ENCODE peak calls at places on chromosome 3, in six cellular contexts. One of them, this sample, is unnamed.

GRCh38 chr3:14147063-14147435 is 22.2 kb downstream of the TMEM43 start:
- DNase-seq in Caco-2: no peak
- DNase-seq in GM13976: no peak
- DNase-seq in MCF 10A: no peak
- DNase-seq in suprapubic skin: no peak
- DNase-seq in BJ: no peak
- DNase-seq in this sample: peak

GRCh38 chr3:13461169-13462124 is 18.7 kb upstream of the HDAC11 start:
- DNase-seq in Caco-2: peak
- DNase-seq in GM13976: peak
- DNase-seq in MCF 10A: peak
- DNase-seq in suprapubic skin: no peak
- DNase-seq in BJ: no peak
- DNase-seq in this sample: no peak

GRCh38 chr3:32026583-32026982 is 45.0 kb downstream of the ZNF860 start:
- DNase-seq in Caco-2: no peak
- DNase-seq in GM13976: no peak
- DNase-seq in MCF 10A: no peak
- DNase-seq in suprapubic skin: no peak
- DNase-seq in BJ: no peak
- DNase-seq in this sample: no peak

GRCh38 chr3:65855370-65856100 is 183.2 kb downstream of the MAGI1 start:
- DNase-seq in Caco-2: peak
- DNase-seq in GM13976: no peak
- DNase-seq in MCF 10A: peak
- DNase-seq in suprapubic skin: no peak
- DNase-seq in BJ: no peak
- DNase-seq in this sample: no peak

GRCh38 chr3:115646027-115646690 is 22.8 kb downstream of the GAP43 start:
- DNase-seq in Caco-2: no peak
- DNase-seq in GM13976: no peak
- DNase-seq in MCF 10A: no peak
- DNase-seq in suprapubic skin: no peak
- DNase-seq in BJ: no peak
- DNase-seq in this sample: no peak

GRCh38 chr3:141326626-141327025 is 41.7 kb upstream of the ZBTB38 start:
- DNase-seq in Caco-2: no peak
- DNase-seq in GM13976: no peak
- DNase-seq in MCF 10A: no peak
- DNase-seq in suprapubic skin: no peak
- DNase-seq in BJ: no peak
- DNase-seq in this sample: no peak

GRCh38 chr3:57227930-57228733 is 603 bp downstream of the APPL1 start:
- DNase-seq in Caco-2: peak
- DNase-seq in GM13976: peak
- DNase-seq in MCF 10A: peak
- DNase-seq in suprapubic skin: peak
- DNase-seq in BJ: no peak
- DNase-seq in this sample: no peak

GRCh38 chr3:194577985-194578905 is 55.0 kb downstream of the TMEM44 start:
- DNase-seq in Caco-2: no peak
- DNase-seq in GM13976: no peak
- DNase-seq in MCF 10A: peak
- DNase-seq in suprapubic skin: no peak
- DNase-seq in BJ: peak
- DNase-seq in this sample: no peak

GRCh38 chr3:38257583-38257982 is 8.0 kb upstream of the SLC22A13 start:
- DNase-seq in Caco-2: no peak
- DNase-seq in GM13976: no peak
- DNase-seq in MCF 10A: no peak
- DNase-seq in suprapubic skin: no peak
- DNase-seq in BJ: no peak
- DNase-seq in this sample: no peak

GRCh38 chr3:149605902-149606301 is 51.9 kb downstream of the WWTR1 start:
- DNase-seq in Caco-2: no peak
- DNase-seq in GM13976: no peak
- DNase-seq in MCF 10A: no peak
- DNase-seq in suprapubic skin: no peak
- DNase-seq in BJ: peak
- DNase-seq in this sample: no peak

GRCh38 chr3:89360155-89360554 is 252.7 kb downstream of the EPHA3 start:
- DNase-seq in Caco-2: no peak
- DNase-seq in GM13976: no peak
- DNase-seq in MCF 10A: peak
- DNase-seq in suprapubic skin: no peak
- DNase-seq in BJ: no peak
- DNase-seq in this sample: no peak

GRCh38 chr3:179837374-179837773 is 184.5 kb downstream of the USP13 start:
- DNase-seq in Caco-2: peak
- DNase-seq in GM13976: no peak
- DNase-seq in MCF 10A: no peak
- DNase-seq in suprapubic skin: no peak
- DNase-seq in BJ: no peak
- DNase-seq in this sample: no peak
- TF ChIP-seq CTCF in Caco-2: no peak
- TF ChIP-seq CTCF in GM13976: no peak
- TF ChIP-seq CTCF in MCF 10A: no peak
- TF ChIP-seq CTCF in suprapubic skin: no peak
- TF ChIP-seq CTCF in BJ: peak
- TF ChIP-seq CTCF in this sample: peak

GRCh38 chr3:47478022-47478421 is 2.3 kb upstream of the SCAP start:
- DNase-seq in Caco-2: no peak
- DNase-seq in GM13976: no peak
- DNase-seq in MCF 10A: no peak
- DNase-seq in suprapubic skin: no peak
- DNase-seq in BJ: no peak
- DNase-seq in this sample: no peak

GRCh38 chr3:47475029-47475569 is 642 bp downstream of the SCAP start:
- DNase-seq in Caco-2: no peak
- DNase-seq in GM13976: no peak
- DNase-seq in MCF 10A: no peak
- DNase-seq in suprapubic skin: no peak
- DNase-seq in BJ: no peak
- DNase-seq in this sample: no peak

GRCh38 chr3:47475570-47476329 is at the start of gene SCAP:
- DNase-seq in Caco-2: peak
- DNase-seq in GM13976: peak
- DNase-seq in MCF 10A: peak
- DNase-seq in suprapubic skin: peak
- DNase-seq in BJ: no peak
- DNase-seq in this sample: peak

GRCh38 chr3:47476644-47477199 is 981 bp upstream of the SCAP start:
- DNase-seq in Caco-2: no peak
- DNase-seq in GM13976: no peak
- DNase-seq in MCF 10A: no peak
- DNase-seq in suprapubic skin: no peak
- DNase-seq in BJ: no peak
- DNase-seq in this sample: no peak

DNA sequence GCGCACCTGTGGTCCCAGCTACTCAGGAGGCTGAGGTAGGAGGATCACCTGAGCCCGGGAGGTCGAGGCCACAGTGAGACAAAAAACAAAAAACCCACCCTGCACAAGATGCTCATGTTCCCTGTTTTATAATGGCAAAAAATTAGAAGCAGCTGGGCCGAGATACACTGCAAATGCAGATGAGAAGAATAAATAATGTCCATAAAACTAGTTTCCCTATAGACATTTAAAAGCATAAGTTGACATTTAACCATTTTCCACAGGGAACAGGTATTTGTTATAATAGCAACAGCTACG is 537 bp upstream of the SCAP start:
- DNase-seq in Caco-2: no peak
- DNase-seq in GM13976: no peak
- DNase-seq in MCF 10A: no peak
- DNase-seq in suprapubic skin: no peak
- DNase-seq in BJ: no peak
- DNase-seq in this sample: no peak
- TF ChIP-seq CTCF in Caco-2: no peak
- TF ChIP-seq CTCF in GM13976: no peak
- TF ChIP-seq CTCF in MCF 10A: no peak
- TF ChIP-seq CTCF in suprapubic skin: no peak
- TF ChIP-seq CTCF in BJ: no peak
- TF ChIP-seq CTCF in this sample: no peak

GRCh38 chr3:142844339-142844977 is 44.4 kb downstream of the PCOLCE2 start:
- DNase-seq in Caco-2: peak
- DNase-seq in GM13976: peak
- DNase-seq in MCF 10A: peak
- DNase-seq in suprapubic skin: no peak
- DNase-seq in BJ: no peak
- DNase-seq in this sample: no peak
- TF ChIP-seq CTCF in Caco-2: peak
- TF ChIP-seq CTCF in GM13976: peak
- TF ChIP-seq CTCF in MCF 10A: peak
- TF ChIP-seq CTCF in suprapubic skin: no peak
- TF ChIP-seq CTCF in BJ: peak
- TF ChIP-seq CTCF in this sample: peak

DNA sequence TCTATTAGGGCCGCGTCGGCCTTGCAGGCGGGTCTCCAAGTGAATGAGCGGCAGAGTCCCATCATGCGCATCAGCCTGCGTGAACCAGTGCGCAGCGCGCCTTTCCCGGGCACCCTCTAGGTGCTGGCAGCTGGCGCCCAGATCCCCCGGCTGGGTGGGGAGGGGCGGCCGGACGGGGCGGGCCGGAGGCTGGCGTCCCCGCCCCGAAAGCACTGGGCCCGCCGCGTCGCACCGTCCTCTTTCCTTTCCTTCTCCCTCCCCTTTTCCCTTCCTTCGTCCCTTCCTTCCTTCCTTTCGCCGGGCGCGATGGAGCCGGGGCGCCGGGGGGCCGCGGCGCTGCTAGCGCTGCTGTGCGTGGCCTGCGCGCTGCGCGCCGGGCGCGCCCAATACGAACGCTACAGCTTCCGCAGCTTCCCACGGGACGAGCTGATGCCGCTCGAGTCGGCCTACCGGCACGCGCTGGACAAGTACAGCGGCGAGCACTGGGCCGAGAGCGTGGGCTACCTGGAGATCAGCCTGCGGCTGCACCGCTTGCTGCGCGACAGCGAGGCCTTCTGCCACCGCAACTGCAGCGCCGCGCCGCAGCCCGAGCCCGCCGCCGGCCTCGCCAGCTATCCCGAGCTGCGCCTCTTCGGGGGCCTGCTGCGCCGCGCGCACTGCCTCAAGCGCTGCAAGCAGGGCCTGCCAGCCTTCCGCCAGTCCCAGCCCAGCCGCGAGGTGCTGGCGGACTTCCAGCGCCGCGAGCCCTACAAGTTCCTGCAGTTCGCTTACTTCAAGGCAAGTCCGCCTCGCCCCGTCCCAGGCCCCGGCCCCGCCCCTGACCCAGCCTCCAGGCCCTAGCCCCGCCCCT is at the start of gene CRTAP:
- DNase-seq in Caco-2: peak
- DNase-seq in GM13976: peak
- DNase-seq in MCF 10A: peak
- DNase-seq in suprapubic skin: peak
- DNase-seq in BJ: peak
- DNase-seq in this sample: peak
- TF ChIP-seq CTCF in Caco-2: no peak
- TF ChIP-seq CTCF in GM13976: no peak
- TF ChIP-seq CTCF in MCF 10A: no peak
- TF ChIP-seq CTCF in suprapubic skin: no peak
- TF ChIP-seq CTCF in BJ: no peak
- TF ChIP-seq CTCF in this sample: no peak

GRCh38 chr3:102810937-102811336 is 376.1 kb downstream of the ZPLD1 start:
- DNase-seq in Caco-2: no peak
- DNase-seq in GM13976: no peak
- DNase-seq in MCF 10A: no peak
- DNase-seq in suprapubic skin: no peak
- DNase-seq in BJ: no peak
- DNase-seq in this sample: no peak
- TF ChIP-seq CTCF in Caco-2: no peak
- TF ChIP-seq CTCF in GM13976: no peak
- TF ChIP-seq CTCF in MCF 10A: no peak
- TF ChIP-seq CTCF in suprapubic skin: no peak
- TF ChIP-seq CTCF in BJ: no peak
- TF ChIP-seq CTCF in this sample: no peak